ENCODE peak calls at places on chromosomes 13 and 19, in eight cellular contexts. V is left ventricle myocardium inferior, I is thyroid gland, O is AG04450, H is dorsolateral prefrontal cortex, Y is neural progenitor cell, A is A673, F is mammary epithelial cell. N is an unnamed sample.
A peak's percentile ranks its signal among the peaks of the same experiment; 100 is the strongest.

GRCh38 chr13:80584306-80584705 is 243.4 kb upstream of the SPRY2 start:
- DNase-seq in F (no peak), I (no peak), A (no peak), V (no peak), O (no peak), H (no peak), Y (no peak), N (no peak)

GRCh38 chr13:23356368-23356767 is 77.1 kb downstream of the SACS start:
- DNase-seq in V (no peak), O (no peak), A (no peak), I (no peak), Y (no peak), H (no peak), F (no peak), N (no peak)

GRCh38 chr13:79440958-79441553 is 35.0 kb upstream of the RBM26 start:
- DNase-seq in V (no peak), H (no peak), O (no peak), Y (no peak), I (no peak), F (no peak), A (no peak), N (no peak)

GRCh38 chr19:34508540-34508939 is 27.0 kb downstream of the WTIP start:
- DNase-seq in A (no peak), H (no peak), O (no peak), V (no peak), Y (no peak), I (no peak), F (no peak), N (no peak)

GRCh38 chr19:13784731-13785452 is 10.4 kb upstream of the ZSWIM4 start:
- DNase-seq in Y (peak; percentile 81), O (no peak), F (peak; percentile 37), A (peak; percentile 82), H (peak; percentile 56), I (peak; percentile 79), V (peak; percentile 71), N (peak; percentile 82)

GRCh38 chr19:39083983-39084731 is at the start of gene ACP7:
- DNase-seq in F (no peak), V (no peak), I (no peak), Y (peak; percentile 40), O (no peak), A (no peak), H (no peak), N (no peak)

GRCh38 chr13:91207261-91207660 is 140.2 kb upstream of the MIR17HG start:
- DNase-seq in V (no peak), A (no peak), H (no peak), Y (no peak), I (no peak), O (no peak), F (no peak), N (no peak)

GRCh38 chr13:59787679-59788078 is 376.0 kb downstream of the DIAPH3 start:
- DNase-seq in I (no peak), F (no peak), A (no peak), O (no peak), Y (peak; percentile 66), H (no peak), V (no peak), N (no peak)

GRCh38 chr13:80100636-80101035 is 240.3 kb downstream of the SPRY2 start:
- DNase-seq in V (no peak), F (no peak), I (no peak), A (no peak), H (no peak), Y (no peak), O (no peak), N (peak; percentile 49)

DNA sequence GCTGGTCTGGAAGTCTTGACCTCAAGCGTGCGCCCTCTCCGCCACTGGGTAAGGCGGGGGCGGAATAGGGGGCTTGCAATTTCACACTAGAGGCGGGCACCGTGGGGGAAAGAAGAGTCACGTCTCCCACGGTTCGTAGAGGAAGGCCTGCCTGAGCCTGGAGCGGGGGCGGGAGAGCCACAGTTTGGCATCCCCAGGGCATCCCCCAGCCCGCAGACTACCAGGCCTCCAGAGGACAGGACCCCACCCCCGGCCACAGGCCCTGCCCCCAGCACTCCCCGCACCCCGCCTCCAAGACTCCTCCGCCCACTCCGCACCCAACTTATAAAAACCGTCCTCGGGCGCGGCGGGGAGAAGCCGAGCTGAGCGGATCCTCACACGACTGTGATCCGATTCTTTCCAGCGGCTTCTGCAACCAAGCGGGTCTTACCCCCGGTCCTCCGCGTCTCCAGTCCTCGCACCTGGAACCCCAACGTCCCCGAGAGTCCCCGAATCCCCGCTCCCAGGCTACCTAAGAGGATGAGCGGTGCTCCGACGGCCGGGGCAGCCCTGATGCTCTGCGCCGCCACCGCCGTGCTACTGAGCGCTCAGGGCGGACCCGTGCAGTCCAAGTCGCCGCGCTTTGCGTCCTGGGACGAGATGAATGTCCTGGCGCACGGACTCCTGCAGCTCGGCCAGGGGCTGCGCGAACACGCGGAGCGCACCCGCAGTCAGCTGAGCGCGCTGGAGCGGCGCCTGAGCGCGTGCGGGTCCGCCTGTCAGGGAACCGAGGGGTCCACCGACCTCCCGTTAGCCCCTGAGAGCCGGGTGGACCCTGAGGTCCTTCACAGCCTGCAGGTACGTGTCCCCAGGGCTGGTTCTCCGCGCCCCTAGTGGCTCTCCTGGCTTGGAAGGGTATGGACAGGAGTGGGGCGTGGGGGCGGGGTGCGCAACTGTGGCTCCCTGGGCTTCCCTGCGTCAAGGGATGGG is at the start of gene ANGPTL4:
- DNase-seq in H (no peak), V (peak; percentile 77), O (no peak), F (peak; percentile 64), I (peak; percentile 77), Y (peak; percentile 83), A (peak; percentile 83), N (peak; percentile 89)
- TF ChIP-seq CTCF in H (no peak), V (peak; percentile 48), O (peak; percentile 26), F (no peak), I (peak; percentile 36), Y (peak; percentile 31), A (no peak), N (peak; percentile 27)

DNA sequence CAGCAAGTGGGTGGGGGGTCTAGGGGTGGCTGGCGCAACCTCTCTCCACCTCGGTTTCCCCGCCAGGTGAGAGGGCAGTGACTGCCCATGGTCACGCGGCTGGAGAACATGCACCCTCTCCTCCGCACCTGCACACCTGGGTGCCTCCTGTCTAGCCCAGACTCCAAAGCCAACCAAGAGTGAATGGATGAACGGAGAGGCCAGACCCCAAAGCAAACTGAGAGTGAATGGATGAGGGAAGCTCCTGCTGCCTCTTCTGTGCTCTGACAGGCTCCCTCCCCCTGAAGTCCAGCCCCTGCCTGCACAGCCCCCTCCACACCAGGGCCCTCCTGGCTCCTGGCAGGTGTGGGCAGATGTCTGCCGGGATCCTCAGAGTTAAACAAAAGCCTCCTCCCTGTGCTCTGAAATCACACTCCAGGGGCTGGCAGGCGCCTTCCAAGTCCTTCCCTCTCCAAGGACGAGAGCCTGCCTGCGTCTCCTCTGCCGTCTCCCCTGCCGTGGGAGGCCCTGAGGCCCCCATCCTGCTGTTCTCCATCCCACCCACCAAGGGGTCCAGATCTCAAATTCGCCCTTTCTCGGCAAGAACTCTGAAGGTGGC is 2.2 kb downstream of the SBNO2 start:
- DNase-seq in F (peak; percentile 50), I (peak; percentile 81), O (no peak), A (peak; percentile 47), Y (peak; percentile 57), V (no peak), H (no peak), N (peak; percentile 37)
- H3K4me3 ChIP-seq in F (peak overlapping the region; percentile 82), I (no peak overlapping the region), O (peak overlapping the region; percentile 92), A (peak overlapping the region; percentile 95), Y (peak overlapping the region; percentile 79), V (peak overlapping the region; percentile 94), H (peak overlapping the region; percentile 83), N (peak overlapping the region; percentile 80)

DNA sequence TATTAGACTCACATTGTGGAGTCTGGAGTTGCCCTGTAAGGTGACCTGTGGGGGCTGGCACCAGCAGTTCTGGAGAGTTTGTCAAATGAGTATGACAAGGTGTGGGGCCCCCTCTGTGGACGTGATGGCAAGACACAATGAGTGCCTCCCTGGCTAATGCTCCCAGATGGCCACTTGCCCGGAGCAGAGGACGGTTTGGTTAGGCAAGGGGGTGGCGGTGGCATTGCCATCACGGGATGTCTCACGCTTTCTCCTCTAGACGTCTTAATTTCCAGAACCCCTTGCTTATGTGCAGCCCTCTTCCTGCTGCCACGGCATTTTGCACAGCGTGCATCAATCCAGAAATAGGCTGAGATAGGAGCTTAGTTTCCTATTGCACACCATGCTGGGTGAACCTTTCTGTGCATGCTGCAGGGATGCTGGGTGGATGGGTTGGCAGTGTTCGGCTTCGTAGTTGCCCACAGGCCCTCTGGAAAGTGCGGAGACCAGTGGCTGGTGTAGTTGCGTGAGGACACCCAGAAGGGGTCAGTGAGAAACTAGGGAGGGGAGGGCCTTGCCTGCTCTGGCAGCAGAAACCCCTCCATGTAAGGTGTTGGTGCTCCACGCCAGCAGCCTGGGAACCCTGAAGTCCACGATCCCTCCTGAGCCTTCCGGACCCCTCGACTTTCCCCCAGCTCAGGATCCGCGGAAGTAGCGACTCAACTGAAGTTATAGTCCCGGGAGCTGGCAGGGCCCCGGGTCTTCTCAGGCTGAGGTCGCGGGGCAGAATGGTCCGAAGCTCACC is 18.1 kb upstream of the LRP3 start:
- DNase-seq in H (no peak), V (no peak), I (no peak), O (no peak), Y (peak; percentile 58), F (peak; percentile 9), A (peak; percentile 30), N (no peak)
- TF ChIP-seq CTCF in H (no peak), V (no peak), I (no peak), O (no peak), Y (no peak), F (no peak), A (no peak), N (no peak)

GRCh38 chr13:27791901-27792392 is 336 bp upstream of the GSX1 start:
- DNase-seq in I (no peak), O (no peak), H (no peak), F (no peak), A (no peak), Y (no peak), V (no peak), N (no peak)

GRCh38 chr13:27789495-27790303 is 2.6 kb upstream of the GSX1 start:
- DNase-seq in O (no peak), H (no peak), F (no peak), I (no peak), Y (peak; percentile 70), A (no peak), V (no peak), N (no peak)

GRCh38 chr13:27790523-27790922 is 1.8 kb upstream of the GSX1 start:
- DNase-seq in Y (peak; percentile 55), A (no peak), H (no peak), F (no peak), O (no peak), V (no peak), I (no peak), N (no peak)

GRCh38 chr13:27792393-27793218 is at the start of gene GSX1:
- DNase-seq in Y (peak; percentile 96), V (peak; percentile 63), H (peak; percentile 32), F (peak; percentile 79), I (peak; percentile 68), A (peak; percentile 75), O (no peak), N (peak; percentile 77)

DNA sequence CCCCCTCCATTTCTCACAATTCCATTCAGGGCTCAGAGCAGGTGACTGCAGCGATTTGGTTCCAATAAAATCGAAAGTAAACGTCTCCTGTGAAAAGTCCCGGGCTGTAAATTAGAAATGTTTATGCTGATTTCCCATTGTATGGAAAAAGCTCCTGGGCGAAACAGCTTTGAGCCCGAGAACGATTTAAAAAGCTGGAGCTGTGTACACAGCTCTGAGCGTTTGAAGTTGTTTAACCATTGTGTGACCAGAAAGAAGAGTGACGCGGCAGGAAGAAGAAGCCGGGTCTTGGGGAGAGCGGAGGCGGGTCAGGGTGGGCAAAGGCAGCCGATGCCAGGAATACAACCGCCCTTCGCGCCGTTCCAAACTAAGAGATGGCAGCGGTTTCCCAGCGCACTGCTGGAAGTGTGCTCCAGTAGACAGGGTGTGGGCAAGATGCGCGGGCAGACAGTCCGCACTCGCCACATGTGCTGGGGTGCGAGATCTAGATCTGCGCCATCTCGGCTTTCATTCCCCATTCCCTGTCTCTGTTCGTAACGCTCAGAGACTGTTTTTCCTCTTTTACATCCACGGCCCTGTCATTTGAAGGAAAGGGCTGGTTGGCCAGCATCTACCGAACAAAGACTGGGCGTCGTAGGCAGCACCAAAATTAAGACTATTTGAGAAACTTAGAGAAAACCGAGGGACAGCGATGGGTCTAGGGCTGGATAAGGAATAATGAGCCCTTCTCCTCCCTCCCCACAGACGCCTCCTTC is 960 bp upstream of the GSX1 start:
- DNase-seq in H (no peak), Y (no peak), V (no peak), A (no peak), F (no peak), I (no peak), O (no peak), N (no peak)
- H3K4me3 ChIP-seq in H (peak overlapping the region; percentile 53), Y (no peak overlapping the region), V (peak overlapping the region; percentile 57), A (peak overlapping the region; percentile 30), F (peak overlapping the region; percentile 13), I (no peak overlapping the region), O (no peak overlapping the region), N (peak overlapping the region; percentile 2)